ENCODE peak calls at places on chromosomes 7 and 10, in six cellular contexts. Z is tibial artery, Y is fibroblast of pulmonary artery, P is fibroblast of the aortic adventitia, U is endothelial cell of umbilical vein, J is fibroblast of lung. S is an unnamed sample.

GRCh38 chr7:131843862-131844261 is 287.4 kb upstream of the PODXL start:
- DNase-seq in U (no peak), Y (peak), J (peak), P (peak), Z (no peak), S (no peak)

GRCh38 chr7:48298779-48299178 is 127.5 kb downstream of the ABCA13 start:
- DNase-seq in Y (peak), U (peak), J (peak), Z (no peak), P (peak), S (no peak)

GRCh38 chr10:129511758-129512157 is 44.7 kb downstream of the MGMT start:
- DNase-seq in Z (no peak), J (no peak), P (no peak), Y (no peak), U (no peak), S (no peak)

GRCh38 chr10:10499839-10500238 is 517.8 kb upstream of the CELF2 start:
- DNase-seq in Z (no peak), U (peak), Y (peak), P (peak), J (peak), S (no peak)

GRCh38 chr10:109933984-109934565 is 10.8 kb upstream of the XPNPEP1 start:
- DNase-seq in U (no peak), Y (no peak), Z (no peak), P (no peak), J (no peak), S (no peak)

GRCh38 chr7:36015733-36016132 is 137.3 kb upstream of the EEPD1 start:
- DNase-seq in Y (peak), Z (no peak), P (peak), U (no peak), J (peak), S (no peak)

GRCh38 chr10:44935201-44935960 is 24.2 kb upstream of the RASSF4 start:
- DNase-seq in P (peak), Z (peak), Y (peak), J (peak), U (peak), S (no peak)

GRCh38 chr7:130413201-130413600 is 27.6 kb downstream of the CEP41 start:
- DNase-seq in P (no peak), U (no peak), Z (no peak), Y (no peak), J (no peak), S (no peak)

GRCh38 chr7:148789228-148789627 is 90.5 kb downstream of the CUL1 start:
- DNase-seq in U (no peak), J (no peak), Z (no peak), P (no peak), Y (no peak), S (no peak)

GRCh38 chr10:97072851-97073665 is 112.7 kb downstream of the SLIT1 start:
- DNase-seq in U (peak), Y (peak), J (peak), Z (peak), P (peak), S (peak)

GRCh38 chr7:69211739-69212138 is 386.5 kb upstream of the AUTS2 start:
- DNase-seq in P (no peak), Y (no peak), Z (no peak), U (no peak), J (no peak), S (no peak)

GRCh38 chr7:118087121-118087520 is 96.8 kb upstream of the LSM8 start:
- DNase-seq in Z (no peak), P (no peak), J (no peak), U (no peak), Y (no peak), S (no peak)

GRCh38 chr10:27685686-27686085 is 59.9 kb downstream of the MKX start:
- DNase-seq in U (no peak), Y (no peak), Z (no peak), J (peak), P (no peak), S (no peak)

GRCh38 chr10:103781329-103782061 is 73.9 kb downstream of the SH3PXD2A start:
- DNase-seq in Y (peak), J (peak), P (peak), U (peak), Z (no peak), S (peak)

GRCh38 chr10:44937201-44938005 is 22.2 kb upstream of the RASSF4 start:
- DNase-seq in Y (peak), P (no peak), Z (no peak), U (no peak), J (no peak), S (no peak)

GRCh38 chr10:50362547-50363125 is 111.3 kb upstream of the ASAH2 start:
- DNase-seq in P (peak), U (no peak), J (no peak), Y (no peak), Z (no peak), S (no peak)

GRCh38 chr7:38728145-38728544 is 97.0 kb upstream of the AMPH start:
- DNase-seq in Z (no peak), U (no peak), J (peak), Y (no peak), P (peak), S (no peak)

DNA sequence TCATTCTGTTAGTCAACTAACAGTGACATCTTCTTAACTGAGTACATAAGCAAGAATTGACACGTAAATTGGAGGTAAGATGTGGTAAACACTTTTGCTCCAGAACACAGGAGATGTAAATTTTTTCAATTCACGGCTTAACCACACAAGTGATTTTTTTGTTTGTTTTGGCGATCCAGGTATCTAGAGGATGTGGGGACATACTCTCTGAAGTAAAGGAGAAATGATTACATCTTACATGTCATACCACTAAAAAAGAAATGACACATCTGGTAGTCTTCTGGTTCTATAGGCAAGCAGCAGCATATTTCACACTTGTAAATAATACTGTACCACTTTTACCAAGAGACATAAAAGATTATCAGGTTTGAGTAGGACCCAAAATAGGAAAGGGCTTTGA is 200.3 kb upstream of the ZWINT start:
- DNase-seq in Y (no peak), P (no peak), J (no peak), Z (no peak), U (no peak), S (no peak)
- TF ChIP-seq CTCF in Y (no peak), P (no peak), J (no peak), Z (no peak), U (no peak), S (no peak)

GRCh38 chr7:2545746-2546425 is 9.4 kb downstream of the BRAT1 start:
- DNase-seq in J (no peak), U (no peak), P (no peak), Y (no peak), Z (peak), S (no peak)
- TF ChIP-seq CTCF in J (no peak), U (no peak), P (no peak), Y (no peak), Z (no peak), S (no peak)

DNA sequence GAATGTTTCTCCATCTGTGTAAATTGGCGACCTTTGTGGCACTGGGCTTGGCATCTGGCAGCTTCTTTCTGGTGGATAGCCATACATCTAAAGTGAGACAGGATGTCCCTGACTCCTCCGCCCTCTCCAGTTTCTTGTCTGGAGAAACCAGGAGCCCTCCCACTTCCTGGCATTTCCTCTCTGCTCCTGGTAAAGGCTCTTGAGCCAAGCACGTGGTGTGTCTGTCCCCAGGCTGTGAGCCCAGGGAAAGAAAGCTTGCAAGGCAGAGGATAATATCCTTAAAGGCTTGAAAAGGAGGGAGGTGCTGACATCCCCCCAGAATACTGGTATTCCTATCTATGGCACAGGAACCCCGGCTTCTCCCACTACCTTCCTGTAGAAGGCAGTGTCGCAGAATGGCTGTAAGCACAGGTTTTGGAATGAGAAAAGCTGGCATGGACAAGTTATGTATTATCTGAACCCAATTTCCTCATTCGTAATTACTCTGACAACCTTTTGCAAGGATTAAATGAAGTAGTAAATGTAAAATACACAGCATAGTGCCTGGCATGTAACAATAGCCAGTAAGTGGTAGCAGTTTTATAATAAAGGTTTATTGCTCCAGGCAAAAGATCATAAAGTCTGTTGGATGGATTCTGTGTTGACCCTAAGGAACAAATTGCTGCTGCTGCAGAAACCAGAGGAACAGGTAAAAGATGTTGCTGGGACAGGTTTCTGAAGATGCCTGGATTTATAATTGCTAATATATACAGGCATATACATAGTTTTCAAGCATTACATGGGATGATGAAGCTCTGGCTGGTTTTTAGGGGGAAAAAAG is 11.8 kb upstream of the ACSL5 start:
- DNase-seq in U (peak), Y (peak), Z (peak), J (peak), P (peak), S (peak)
- TF ChIP-seq CTCF in U (peak), Y (no peak), Z (no peak), J (no peak), P (peak), S (no peak)

DNA sequence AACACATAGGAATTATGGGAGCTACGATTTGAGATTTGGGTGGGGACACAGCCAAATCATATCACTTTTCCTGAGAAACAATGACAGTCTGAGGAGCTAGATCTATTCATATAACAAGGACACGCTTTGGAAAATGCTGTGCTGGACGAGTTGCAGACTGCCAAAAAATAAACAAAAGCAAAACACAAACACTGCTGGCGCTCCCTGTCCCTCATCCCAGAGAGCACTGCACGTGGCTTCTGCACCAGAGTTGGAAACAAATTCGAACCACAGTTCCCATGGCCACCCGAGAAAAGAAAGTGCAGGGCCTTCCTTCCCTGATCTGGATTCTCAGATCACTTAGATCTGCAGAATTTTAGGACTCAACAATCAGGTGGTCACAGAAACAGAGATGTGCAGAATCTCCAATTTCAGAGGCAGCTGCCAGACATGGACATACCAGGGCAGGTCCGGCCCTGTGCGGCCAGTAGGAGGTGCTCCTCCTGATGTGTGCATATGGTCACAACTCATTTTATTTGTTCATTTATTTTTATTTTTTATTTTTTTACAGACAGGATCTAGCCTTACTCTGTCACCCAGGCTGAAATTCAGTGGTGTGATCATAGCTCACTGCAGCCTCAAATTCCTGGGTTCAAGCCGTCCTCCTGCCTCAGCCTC is 35.1 kb upstream of the ECHDC3 start:
- DNase-seq in Z (no peak), U (no peak), Y (no peak), J (no peak), P (no peak), S (no peak)
- TF ChIP-seq CTCF in Z (no peak), U (no peak), Y (no peak), J (no peak), P (no peak), S (no peak)

GRCh38 chr7:1367501-1367900 is 91.8 kb downstream of the MICALL2 start:
- DNase-seq in Y (no peak), Z (no peak), J (no peak), U (no peak), P (no peak), S (no peak)

GRCh38 chr7:1368150-1368681 is 91.1 kb downstream of the MICALL2 start:
- DNase-seq in Y (no peak), U (no peak), J (no peak), Z (no peak), P (no peak), S (no peak)

GRCh38 chr7:1370738-1371137 is 88.5 kb downstream of the MICALL2 start:
- DNase-seq in P (no peak), Y (no peak), J (no peak), Z (no peak), U (no peak), S (no peak)

GRCh38 chr7:1369856-1370657 is 89.2 kb downstream of the MICALL2 start:
- DNase-seq in P (no peak), Y (no peak), Z (no peak), J (no peak), U (no peak), S (no peak)

DNA sequence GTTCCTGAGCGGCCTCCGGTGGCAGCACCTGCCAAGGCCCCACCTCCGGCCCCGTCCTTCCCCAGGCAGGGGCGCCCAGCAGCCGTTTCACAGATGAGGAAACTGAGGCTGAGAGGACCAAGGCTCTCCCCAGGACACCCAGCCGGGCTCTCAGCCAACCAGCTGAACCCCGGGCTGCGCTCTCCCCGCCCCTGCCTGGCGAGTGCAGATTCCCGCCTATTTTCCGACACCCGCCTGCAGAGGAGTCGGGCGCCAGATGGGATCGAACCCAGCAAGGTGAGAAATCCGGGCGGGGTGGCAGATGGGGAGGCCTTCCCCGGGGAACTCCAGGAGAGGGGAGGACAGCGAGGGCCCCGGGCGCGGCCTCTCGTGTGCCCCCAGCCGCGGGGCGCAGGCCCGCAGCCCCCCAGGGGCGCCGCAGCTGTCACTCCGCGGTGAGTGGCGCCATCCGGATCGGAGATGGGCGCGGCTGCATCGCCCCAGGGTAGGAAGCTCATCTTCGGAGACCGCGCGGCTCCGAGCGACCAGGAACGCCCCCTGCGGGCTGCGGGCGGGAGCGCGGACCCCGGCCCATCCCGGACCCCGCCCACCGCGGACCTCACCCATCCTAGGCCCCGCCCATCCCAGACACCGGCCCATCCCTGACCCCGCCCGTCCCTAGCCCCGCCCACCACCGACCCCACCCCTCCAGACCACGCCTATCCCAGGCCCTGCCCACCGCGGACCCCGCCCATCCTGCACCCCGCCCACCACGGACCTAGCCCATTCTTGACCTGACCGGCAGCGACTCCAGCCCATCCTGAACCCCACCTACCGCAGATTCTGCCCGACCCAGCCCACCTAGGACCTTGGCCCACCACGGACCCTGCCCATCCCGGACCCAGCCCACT is 90.3 kb downstream of the MICALL2 start:
- DNase-seq in J (no peak), P (no peak), Z (no peak), U (peak), Y (no peak), S (no peak)
- TF ChIP-seq CTCF in J (no peak), P (no peak), Z (no peak), U (peak), Y (no peak), S (no peak)

DNA sequence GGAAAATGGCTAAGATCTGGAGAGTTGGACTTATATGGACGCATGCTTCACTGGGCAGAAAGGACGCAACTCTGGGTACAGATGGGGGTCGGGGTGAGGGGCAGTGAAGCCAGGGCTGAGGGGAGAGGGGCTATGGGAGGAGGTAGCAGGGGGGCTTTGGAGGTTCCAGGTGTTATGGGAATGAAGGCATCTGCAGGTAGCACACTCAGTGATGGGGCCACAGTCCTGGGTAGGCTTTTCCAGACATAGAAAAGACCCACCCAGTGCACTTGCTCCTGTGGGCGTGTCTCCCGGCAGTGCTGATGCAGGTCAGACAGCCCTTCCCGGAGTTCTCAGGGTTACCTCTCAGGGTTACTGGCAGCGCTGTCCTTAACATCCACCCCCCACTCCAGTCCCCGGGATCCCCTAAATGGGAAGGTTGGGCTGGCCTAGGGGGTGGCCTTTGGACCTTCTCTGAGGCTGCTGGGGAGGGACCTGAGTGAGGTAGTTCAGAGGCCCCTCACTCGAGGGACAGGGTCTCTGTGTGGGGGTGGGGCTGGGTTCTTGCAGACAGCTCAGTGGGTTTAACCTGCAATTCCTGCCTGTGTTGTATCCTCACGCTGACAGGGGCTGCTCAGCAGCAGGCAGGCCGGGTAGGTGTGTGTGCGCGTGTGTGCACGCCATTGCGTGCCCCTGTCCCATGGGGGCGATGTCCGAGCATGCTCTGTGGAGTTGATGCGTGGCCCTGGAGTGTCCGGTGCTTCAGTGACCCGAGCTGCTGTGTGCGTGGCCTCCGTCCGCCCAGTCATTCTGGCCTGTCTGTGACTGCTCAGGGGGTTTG is 6.2 kb downstream of the ZYX start:
- DNase-seq in P (no peak), U (no peak), J (no peak), Y (no peak), Z (no peak), S (no peak)
- TF ChIP-seq CTCF in P (no peak), U (peak), J (peak), Y (peak), Z (no peak), S (no peak)